ENCODE peak calls at places on chromosome 19, in four cellular contexts. Y is GM12878, T is K562, Z is SK-N-SH. Q is an unnamed sample.

GRCh38 chr19:13099073-13099999 is 3.3 kb downstream of the LYL1 start:
- DNase-seq in Y (no peak), T (peak), Z (no peak), Q (peak)

GRCh38 chr19:10044390-10044789 is 31.1 kb downstream of the RDH8 start:
- DNase-seq in Y (no peak), T (peak), Z (no peak), Q (no peak)

GRCh38 chr19:35733180-35734125 is 8.8 kb downstream of the IGFLR1 start:
- DNase-seq in Y (no peak), T (no peak), Z (no peak), Q (no peak)

GRCh38 chr19:50977626-50978025 is 6.1 kb downstream of the KLK7 start:
- DNase-seq in Y (no peak), T (no peak), Z (no peak), Q (no peak)

GRCh38 chr19:28239270-28239669 is 973.7 kb downstream of the UQCRFS1 start:
- DNase-seq in Y (no peak), T (peak), Z (peak), Q (peak)

GRCh38 chr19:51364200-51365106 is 1.7 kb downstream of the ETFB start:
- DNase-seq in Y (no peak), T (no peak), Z (no peak), Q (no peak)

GRCh38 chr19:51651216-51651846 is 4.7 kb upstream of the SIGLEC14 start:
- DNase-seq in Y (no peak), T (no peak), Z (no peak), Q (no peak)

GRCh38 chr19:8221161-8221560 is 12.0 kb downstream of the CERS4 start:
- DNase-seq in Y (no peak), T (no peak), Z (no peak), Q (no peak)

GRCh38 chr19:50928841-50929240 is 17.6 kb upstream of the KLK4 start:
- DNase-seq in Y (no peak), T (no peak), Z (no peak), Q (no peak)

GRCh38 chr19:33467851-33468250 is 53.7 kb downstream of the PEPD start:
- DNase-seq in Y (no peak), T (no peak), Z (no peak), Q (no peak)

GRCh38 chr19:16070366-16070990 is 5.8 kb upstream of the TPM4 start:
- DNase-seq in Y (no peak), T (peak), Z (no peak), Q (no peak)

GRCh38 chr19:45175663-45176345 is 2.2 kb downstream of the TRAPPC6A start:
- DNase-seq in Y (no peak), T (no peak), Z (no peak), Q (no peak)

GRCh38 chr19:38004505-38005223 is 97.7 kb downstream of the SIPA1L3 start:
- DNase-seq in Y (peak), T (peak), Z (peak), Q (peak)

GRCh38 chr19:38653028-38653571 is 5.7 kb downstream of the ACTN4 start:
- DNase-seq in Y (no peak), T (no peak), Z (no peak), Q (no peak)

GRCh38 chr19:52191951-52192350 is 2.1 kb downstream of the PPP2R1A start:
- DNase-seq in Y (no peak), T (no peak), Z (no peak), Q (no peak)

GRCh38 chr19:11633223-11633622 is 35.9 kb downstream of the ZNF627 start:
- DNase-seq in Y (no peak), T (no peak), Z (no peak), Q (no peak)

GRCh38 chr19:35266149-35266903 is 2.4 kb upstream of the USF2 start:
- DNase-seq in Y (no peak), T (no peak), Z (no peak), Q (no peak)

GRCh38 chr19:10760268-10760944 is 42.5 kb downstream of the DNM2 start:
- DNase-seq in Y (no peak), T (no peak), Z (no peak), Q (no peak)

GRCh38 chr19:13832096-13832495 is 36.9 kb downstream of the ZSWIM4 start:
- DNase-seq in Y (no peak), T (no peak), Z (no peak), Q (no peak)

GRCh38 chr19:23823952-23824389 is 65.3 kb upstream of the ZNF681 start:
- DNase-seq in Y (peak), T (peak), Z (peak), Q (peak)

GRCh38 chr19:43802216-43802951 is at the start of gene LYPD5:
- DNase-seq in Y (no peak), T (no peak), Z (no peak), Q (no peak)

GRCh38 chr19:31232871-31233270 is 116.4 kb downstream of the TSHZ3 start:
- DNase-seq in Y (no peak), T (no peak), Z (no peak), Q (no peak)

GRCh38 chr19:38551450-38551813 is 66.3 kb downstream of the MAP4K1 start:
- DNase-seq in Y (peak), T (peak), Z (no peak), Q (no peak)

GRCh38 chr19:12513531-12514061 is 29.0 kb upstream of the ZNF709 start:
- DNase-seq in Y (no peak), T (no peak), Z (peak), Q (peak)

GRCh38 chr19:4388171-4389063 is 11.9 kb downstream of the SH3GL1 start:
- DNase-seq in Y (no peak), T (no peak), Z (no peak), Q (no peak)

GRCh38 chr19:43820861-43821215 is 6.3 kb upstream of the ZNF283 start:
- DNase-seq in Y (no peak), T (no peak), Z (no peak), Q (no peak)

GRCh38 chr19:45854167-45854778 is 8.7 kb downstream of the SYMPK start:
- DNase-seq in Y (no peak), T (no peak), Z (no peak), Q (no peak)

GRCh38 chr19:31908486-31909255 is 436.7 kb upstream of the ZNF507 start:
- DNase-seq in Y (no peak), T (no peak), Z (no peak), Q (no peak)

GRCh38 chr19:48255376-48256303 is at the start of gene CARD8:
- DNase-seq in Y (peak), T (peak), Z (peak), Q (peak)

GRCh38 chr19:1097810-1098176 is 2.6 kb upstream of the POLR2E start:
- DNase-seq in Y (no peak), T (no peak), Z (no peak), Q (no peak)

GRCh38 chr19:43430142-43430710 is 15.5 kb downstream of the TEX101 start:
- DNase-seq in Y (no peak), T (no peak), Z (no peak), Q (peak)

GRCh38 chr19:8311461-8312260 is 3.5 kb upstream of the CD320 start:
- DNase-seq in Y (no peak), T (peak), Z (no peak), Q (peak)

GRCh38 chr19:16085115-16085514 is 8.8 kb downstream of the TPM4 start:
- DNase-seq in Y (no peak), T (no peak), Z (no peak), Q (no peak)

GRCh38 chr19:12331211-12331941 is 2.1 kb downstream of the ZNF563 start:
- DNase-seq in Y (peak), T (no peak), Z (no peak), Q (peak)

GRCh38 chr19:56678205-56678604 is 6.6 kb upstream of the ZNF835 start:
- DNase-seq in Y (no peak), T (no peak), Z (no peak), Q (no peak)

GRCh38 chr19:56263319-56263718 is 9.2 kb upstream of the EDDM13 start:
- DNase-seq in Y (no peak), T (peak), Z (no peak), Q (no peak)

GRCh38 chr19:56152644-56153043 is 11.6 kb downstream of the ZNF444 start:
- DNase-seq in Y (no peak), T (no peak), Z (no peak), Q (no peak)

GRCh38 chr19:10321417-10321797 is 5.6 kb upstream of the FDX2 start:
- DNase-seq in Y (no peak), T (no peak), Z (peak), Q (no peak)

GRCh38 chr19:43300206-43300605 is 30.9 kb upstream of the PSG9 start:
- DNase-seq in Y (no peak), T (no peak), Z (no peak), Q (no peak)

DNA sequence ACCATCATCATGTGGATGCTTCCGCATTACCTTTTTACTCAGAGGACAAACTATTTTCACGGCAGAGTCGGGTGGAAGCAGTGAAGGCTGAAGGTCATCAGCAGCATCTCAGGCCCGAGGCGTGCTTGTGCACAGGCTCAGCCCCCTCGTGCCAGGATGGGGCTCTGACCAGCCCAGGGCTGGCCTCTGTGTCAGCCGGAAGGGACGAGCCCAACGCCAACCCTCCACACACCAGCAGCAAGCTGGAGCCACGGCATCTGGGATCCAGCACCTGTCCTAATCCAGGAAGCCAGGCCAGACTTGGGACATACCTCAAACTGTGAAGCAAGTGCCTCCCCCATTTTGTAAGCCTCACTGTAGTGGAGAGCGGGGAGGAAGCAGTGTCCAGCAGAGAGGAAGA is 11.1 kb downstream of the MICOS13 start:
- DNase-seq in Y (no peak), T (no peak), Z (no peak), Q (no peak)
- TF ChIP-seq USF1 in Y (no peak), T (no peak), Z (no peak), Q (no peak)

GRCh38 chr19:18672606-18673337 is 10.7 kb upstream of the CRTC1 start:
- DNase-seq in Y (no peak), T (no peak), Z (no peak), Q (no peak)
- TF ChIP-seq CTCF in Y (peak), T (peak), Z (no peak), Q (no peak)

GRCh38 chr19:6234527-6234926 is 45.2 kb downstream of the MLLT1 start:
- DNase-seq in Y (no peak), T (no peak), Z (peak), Q (no peak)

GRCh38 chr19:6238256-6238642 is 41.5 kb downstream of the MLLT1 start:
- DNase-seq in Y (no peak), T (peak), Z (peak), Q (no peak)

GRCh38 chr19:6235031-6235951 is 44.5 kb downstream of the MLLT1 start:
- DNase-seq in Y (no peak), T (no peak), Z (peak), Q (no peak)

GRCh38 chr19:6238643-6239281 is 41.0 kb downstream of the MLLT1 start:
- DNase-seq in Y (no peak), T (no peak), Z (no peak), Q (no peak)

GRCh38 chr19:6236310-6237291 is 43.2 kb downstream of the MLLT1 start:
- DNase-seq in Y (no peak), T (no peak), Z (peak), Q (no peak)
- TF ChIP-seq USF1 in Y (no peak), T (no peak), Z (no peak), Q (no peak)

DNA sequence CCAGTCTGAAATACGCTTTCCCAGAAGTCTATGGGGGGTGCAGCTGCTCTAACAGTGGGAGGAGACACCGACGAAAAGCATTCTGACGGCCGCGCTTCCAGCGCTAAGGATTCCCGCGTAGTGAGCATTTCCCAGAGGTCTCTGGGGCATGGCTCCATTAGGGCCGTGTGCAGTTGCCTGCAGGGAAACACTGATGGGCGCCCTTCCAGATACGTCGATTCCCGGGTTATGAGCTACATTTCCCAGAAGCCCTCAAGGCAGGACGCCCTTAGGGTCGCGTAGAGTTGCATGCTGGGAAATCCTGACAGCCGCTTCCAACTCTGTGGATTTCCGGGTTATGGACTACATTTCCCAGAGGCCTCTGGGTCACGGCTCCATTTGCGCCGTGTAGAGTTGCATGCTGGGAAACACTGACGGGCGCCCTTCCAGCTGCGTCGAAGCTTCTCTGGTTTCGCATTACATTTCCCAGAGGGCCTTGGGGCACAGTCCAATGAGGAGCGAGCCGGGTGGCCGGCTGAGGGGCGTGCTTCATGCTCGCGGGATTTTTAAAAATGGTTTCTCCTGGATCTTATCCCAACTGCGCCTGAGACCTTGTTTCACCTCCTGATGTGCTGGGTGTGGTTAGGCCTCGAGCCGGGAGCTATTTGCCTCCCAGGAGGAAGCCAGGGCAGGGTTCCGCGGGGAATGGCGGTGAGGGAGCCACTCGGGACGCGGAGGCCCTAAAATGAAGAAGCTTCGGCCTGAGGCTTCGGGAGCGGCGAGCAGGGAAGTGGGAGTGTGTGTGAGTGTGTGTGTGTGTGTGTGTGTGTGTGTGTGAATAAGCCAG is 17.2 kb upstream of the ZNF331 start:
- DNase-seq in Y (peak), T (peak), Z (peak), Q (peak)
- TF ChIP-seq CTCF in Y (no peak), T (no peak), Z (no peak), Q (no peak)

DNA sequence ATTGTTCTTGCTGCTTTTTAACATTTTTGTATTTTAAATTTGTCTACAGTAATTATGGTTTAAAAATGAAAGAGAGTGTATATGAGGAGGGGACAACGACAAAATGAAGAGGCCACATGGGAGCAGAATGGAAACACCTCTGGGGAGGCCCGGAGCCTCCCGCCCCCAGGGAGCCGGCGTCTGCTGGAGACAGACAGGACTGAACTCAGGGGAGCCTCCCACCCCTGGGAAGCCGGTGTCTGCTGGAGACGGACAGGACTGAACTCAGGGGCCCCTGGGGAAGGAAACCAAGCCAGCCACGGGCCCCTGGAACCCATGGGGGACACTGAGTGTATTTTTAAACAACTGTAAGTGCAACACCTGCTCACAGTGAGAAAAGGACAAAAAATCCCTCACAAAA is 16.7 kb upstream of the SLC39A3 start:
- DNase-seq in Y (no peak), T (no peak), Z (no peak), Q (no peak)
- TF ChIP-seq USF1 in Y (no peak), T (no peak), Z (no peak), Q (no peak)

GRCh38 chr19:42086770-42087550 is 11.0 kb downstream of the ZNF574 start:
- DNase-seq in Y (no peak), T (peak), Z (no peak), Q (no peak)
- TF ChIP-seq CTCF in Y (no peak), T (no peak), Z (no peak), Q (no peak)

DNA sequence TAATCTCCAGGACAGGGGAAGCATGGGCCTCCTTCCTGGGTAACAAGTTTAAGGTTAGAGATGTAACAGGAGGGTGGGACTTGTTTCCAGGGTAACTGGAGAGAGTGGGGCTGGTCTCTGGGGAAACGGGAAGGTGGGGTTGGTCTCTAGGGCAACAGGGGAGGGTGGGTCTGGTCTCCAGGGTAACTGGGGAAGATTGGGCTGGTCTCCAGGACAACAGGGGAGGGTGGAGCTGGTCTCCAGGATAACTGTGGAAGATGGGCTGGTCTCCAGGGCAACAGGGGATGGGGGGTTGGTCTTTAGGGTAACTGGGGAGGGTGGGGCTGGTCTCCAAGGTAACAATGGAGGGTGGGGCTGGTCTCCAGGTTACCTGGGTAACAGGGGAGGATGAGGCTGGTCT is 36.5 kb downstream of the SPTBN4 start:
- DNase-seq in Y (no peak), T (peak), Z (peak), Q (peak)
- TF ChIP-seq USF1 in Y (no peak), T (no peak), Z (no peak), Q (no peak)

Q was measured in WTC11.